ENCODE peak calls at places on chromosomes 13 and 19, in six cellular contexts. N, I, A, Q, Y and C are unnamed samples.

GRCh38 chr13:112241288-112241687 is 134.9 kb upstream of the SPACA7 start:
- DNase-seq in Q (no peak), A (no peak), Y (no peak), I (no peak), N (no peak), C (no peak)

GRCh38 chr13:68588623-68589022 is 1358.5 kb upstream of the PCDH9 start:
- DNase-seq in N (no peak), Y (no peak), Q (no peak), I (no peak), A (no peak), C (no peak)

GRCh38 chr13:113937497-113938140 is 36.3 kb downstream of the C13orf46 start:
- DNase-seq in Y (no peak), I (no peak), Q (no peak), A (no peak), N (no peak), C (no peak)

GRCh38 chr13:106533101-106533939 is 2.1 kb downstream of the EFNB2 start:
- DNase-seq in Q (peak), N (peak), A (peak), I (no peak), Y (peak), C (peak)

GRCh38 chr19:40603071-40603718 is 2.0 kb downstream of the LTBP4 start:
- DNase-seq in A (no peak), I (no peak), N (peak), Y (peak), Q (peak), C (peak)

GRCh38 chr13:24214528-24214927 is 54.0 kb downstream of the SPATA13 start:
- DNase-seq in I (no peak), N (no peak), A (no peak), Y (no peak), Q (no peak), C (no peak)

GRCh38 chr13:70386919-70387318 is 278.7 kb upstream of the KLHL1 start:
- DNase-seq in Q (no peak), I (no peak), A (no peak), Y (no peak), N (no peak), C (no peak)

GRCh38 chr13:80214050-80214449 is 126.9 kb downstream of the SPRY2 start:
- DNase-seq in Y (no peak), A (no peak), Q (no peak), N (no peak), I (no peak), C (no peak)

GRCh38 chr13:66102864-66103263 is 1127.3 kb downstream of the PCDH9 start:
- DNase-seq in N (peak), A (no peak), Y (peak), Q (no peak), I (no peak), C (no peak)

GRCh38 chr19:13092608-13093260 is 9.9 kb downstream of the LYL1 start:
- DNase-seq in A (no peak), I (no peak), Y (no peak), N (peak), Q (no peak), C (no peak)

GRCh38 chr13:73171926-73172325 is 113.1 kb downstream of the KLF5 start:
- DNase-seq in N (peak), A (no peak), Q (peak), I (no peak), Y (peak), C (peak)

GRCh38 chr13:51323824-51324511 is 15.5 kb upstream of the SERPINE3 start:
- DNase-seq in Y (no peak), I (no peak), Q (no peak), A (no peak), N (no peak), C (no peak)

GRCh38 chr13:80010846-80011245 is 330.1 kb downstream of the SPRY2 start:
- DNase-seq in N (no peak), A (no peak), Q (no peak), I (no peak), Y (no peak), C (no peak)

GRCh38 chr13:73765651-73766384 is 368.4 kb downstream of the KLF12 start:
- DNase-seq in I (no peak), Y (peak), N (peak), Q (peak), A (peak), C (no peak)

GRCh38 chr19:27740396-27740795 is 1472.6 kb downstream of the UQCRFS1 start:
- DNase-seq in Q (no peak), Y (no peak), N (no peak), A (no peak), I (no peak), C (no peak)

GRCh38 chr19:11089254-11090013 is at the start of gene LDLR:
- DNase-seq in N (peak), A (peak), I (peak), Y (peak), Q (peak), C (peak)
- H3K4ac ChIP-seq in N (peak), A (no peak), I (peak), Y (peak), Q (peak), C (peak)

GRCh38 chr13:94706101-94706853 is 6.1 kb downstream of the SOX21 start:
- DNase-seq in N (no peak), Q (no peak), Y (no peak), A (no peak), I (no peak), C (no peak)

GRCh38 chr13:94705081-94705751 is 7.1 kb downstream of the SOX21 start:
- DNase-seq in N (no peak), Q (no peak), Y (no peak), A (no peak), I (no peak), C (no peak)

GRCh38 chr13:94708031-94708571 is 4.2 kb downstream of the SOX21 start:
- DNase-seq in A (peak), I (no peak), Y (no peak), Q (peak), N (no peak), C (no peak)

GRCh38 chr13:94707400-94708021 is 4.8 kb downstream of the SOX21 start:
- DNase-seq in A (no peak), I (no peak), Y (no peak), N (no peak), Q (peak), C (no peak)

GRCh38 chr13:94706854-94707399 is 5.4 kb downstream of the SOX21 start:
- DNase-seq in A (peak), N (no peak), Q (no peak), I (no peak), Y (peak), C (no peak)
- H3K4me3 ChIP-seq in A (peak), N (no peak), Q (no peak), I (peak), Y (peak), C (no peak)

DNA sequence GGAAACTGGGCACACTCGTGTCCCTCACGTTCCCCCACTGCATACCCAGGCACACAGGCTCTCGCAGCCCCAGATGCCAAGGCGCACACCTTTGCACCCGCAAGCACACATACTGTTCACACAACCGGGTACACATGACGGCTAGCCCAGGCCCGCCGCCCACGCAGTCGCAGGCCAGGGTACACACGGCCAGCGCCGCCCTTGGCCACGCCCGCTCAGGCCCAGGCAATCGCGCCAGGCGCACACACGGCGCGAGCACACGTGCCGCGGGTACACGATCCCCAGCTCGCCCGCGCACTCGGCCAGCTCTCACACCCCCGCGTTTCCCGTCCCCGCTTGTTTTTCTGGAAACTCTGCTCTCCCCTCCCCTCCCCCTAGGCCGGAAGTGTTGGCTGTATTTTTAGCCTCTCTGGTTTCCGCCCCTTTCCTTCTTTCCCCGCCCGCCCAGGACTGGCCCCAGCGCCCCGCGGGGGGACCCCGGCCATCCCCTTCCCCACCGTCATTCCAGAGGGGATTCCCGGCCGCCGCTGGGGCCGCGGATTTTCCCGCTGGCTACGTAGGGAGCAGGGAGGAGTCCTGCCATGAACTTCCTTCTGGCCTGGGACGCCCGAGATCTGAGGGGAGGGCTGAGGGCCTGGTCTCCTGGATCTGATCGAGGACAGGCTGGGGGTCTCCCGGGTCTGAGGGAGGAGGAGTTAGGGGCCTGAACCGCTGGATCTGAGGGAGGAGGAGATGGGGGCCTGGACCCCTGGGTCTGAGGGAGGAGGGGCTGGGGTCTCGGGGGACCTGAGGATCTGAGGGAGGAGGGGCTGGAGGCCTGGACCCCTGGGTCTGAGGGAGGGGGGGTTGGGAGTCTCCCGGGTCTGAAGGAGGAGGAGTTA is 4.0 kb upstream of the ZFP36 start:
- DNase-seq in Q (peak), N (peak), I (no peak), Y (peak), A (peak), C (peak)
- H3K23ac ChIP-seq in Q (no peak), N (peak), I (no peak), Y (no peak), A (peak), C (no peak)

GRCh38 chr19:51148571-51148970 is 6.5 kb downstream of the SIGLEC7 start:
- DNase-seq in Y (no peak), A (no peak), I (no peak), Q (no peak), N (no peak), C (no peak)
- H3K4ac ChIP-seq in Y (no peak), A (no peak), I (no peak), Q (no peak), N (no peak), C (no peak)

GRCh38 chr19:2273356-2274184 is 8.4 kb downstream of the PEAK3 start:
- DNase-seq in A (peak), N (peak), Y (peak), Q (peak), I (peak), C (peak)
- H3K4me3 ChIP-seq in A (peak), N (no peak), Y (peak), Q (no peak), I (peak), C (no peak)

DNA sequence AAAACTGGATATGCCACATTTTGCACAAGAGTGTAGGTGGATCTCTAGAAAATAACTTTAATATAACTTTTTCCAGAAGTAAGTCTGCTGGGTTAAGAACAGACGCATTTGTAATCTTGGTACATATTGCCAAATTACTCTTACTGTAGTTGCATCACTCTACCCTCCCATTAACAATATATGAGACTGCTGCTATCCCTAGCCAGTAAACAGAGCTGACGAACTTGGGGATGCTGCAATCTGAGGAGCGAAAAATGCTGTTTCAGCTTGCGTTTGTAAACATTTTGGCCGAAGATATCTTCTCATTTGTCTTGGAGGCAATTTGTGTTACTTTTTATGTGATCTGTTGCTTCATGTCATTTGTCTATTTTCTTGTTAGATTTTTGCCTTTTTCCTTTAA is 1482.7 kb downstream of the OLFM4 start:
- DNase-seq in Y (peak), Q (no peak), N (no peak), I (no peak), A (no peak), C (no peak)
- H3K23ac ChIP-seq in Y (no peak), Q (no peak), N (no peak), I (no peak), A (no peak), C (no peak)

GRCh38 chr19:35509018-35509652 is 4.3 kb downstream of the DMKN start:
- DNase-seq in N (no peak), Q (peak), A (no peak), I (no peak), Y (no peak), C (peak)
- H3K4ac ChIP-seq in N (no peak), Q (no peak), A (no peak), I (peak), Y (no peak), C (peak)

GRCh38 chr19:43848821-43849220 is 21.7 kb downstream of the ZNF283 start:
- DNase-seq in A (no peak), I (no peak), N (no peak), Q (no peak), Y (no peak), C (no peak)

GRCh38 chr19:43841990-43842389 is 14.9 kb downstream of the ZNF283 start:
- DNase-seq in Q (peak), Y (no peak), I (no peak), N (no peak), A (no peak), C (no peak)

GRCh38 chr19:43847884-43848283 is 20.8 kb downstream of the ZNF283 start:
- DNase-seq in A (no peak), Q (peak), Y (no peak), N (no peak), I (no peak), C (no peak)

DNA sequence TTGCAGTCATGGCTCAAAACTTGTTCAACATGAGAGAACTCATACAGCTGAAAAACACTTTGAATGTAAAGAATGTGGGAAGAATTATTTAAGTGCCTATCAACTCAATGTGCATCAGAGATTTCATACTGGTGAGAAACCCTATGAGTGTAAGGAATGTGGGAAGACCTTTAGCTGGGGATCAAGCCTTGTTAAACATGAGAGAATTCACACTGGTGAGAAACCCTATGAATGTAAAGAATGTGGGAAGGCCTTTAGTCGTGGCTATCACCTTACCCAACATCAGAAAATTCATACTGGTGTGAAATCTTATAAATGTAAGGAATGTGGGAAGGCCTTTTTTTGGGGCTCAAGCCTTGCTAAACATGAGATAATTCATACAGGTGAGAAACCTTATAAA is 20.1 kb downstream of the ZNF283 start:
- DNase-seq in Q (peak), I (no peak), Y (no peak), A (no peak), N (no peak), C (no peak)
- H3K4me3 ChIP-seq in Q (no peak), I (no peak), Y (peak), A (no peak), N (no peak), C (no peak)